ENCODE peak calls at places on chromosomes 4 and X, in six cellular contexts. I is cardiac fibroblast, D is IMR-90, Y is HFF-Myc, O is A549, F is fibroblast of pulmonary artery. A is an unnamed sample.

GRCh38 chr4:104494822-104495559 is at the start of gene CXXC4:
- DNase-seq in Y (no peak), I (peak; percentile 47), F (peak; percentile 45), D (peak; percentile 10), O (peak; percentile 18), A (peak; percentile 63)

GRCh38 chrX:155216940-155217450 is 735 bp downstream of the VBP1 start:
- DNase-seq in F (no peak), D (peak; percentile 4), O (no peak), Y (no peak), I (peak; percentile 16), A (no peak)

GRCh38 chrX:129823115-129823514 is 20.6 kb downstream of the ZDHHC9 start:
- DNase-seq in D (peak; percentile 15), Y (no peak), O (peak; percentile 36), I (peak; percentile 61), F (peak; percentile 62), A (peak; percentile 45)

GRCh38 chrX:6187256-6187655 is 41.4 kb downstream of the NLGN4X start:
- DNase-seq in F (no peak), O (no peak), I (no peak), D (no peak), Y (no peak), A (no peak)

GRCh38 chr4:112082954-112083586 is 62.2 kb upstream of the FAM241A start:
- DNase-seq in F (peak; percentile 91), D (peak; percentile 82), O (peak; percentile 65), Y (peak; percentile 92), I (peak; percentile 73), A (peak; percentile 75)

GRCh38 chr4:184851200-184851541 is 25.4 kb upstream of the ACSL1 start:
- DNase-seq in F (peak; percentile 67), O (no peak), Y (no peak), D (no peak), I (peak; percentile 66), A (no peak)

GRCh38 chrX:49191033-49191871 is 5.1 kb upstream of the PRICKLE3 start:
- DNase-seq in D (peak; percentile 100), O (peak; percentile 95), I (peak; percentile 100), Y (peak; percentile 98), F (peak; percentile 100), A (peak; percentile 99)

GRCh38 chr4:80183196-80184052 is 13.9 kb upstream of the PRDM8 start:
- DNase-seq in O (no peak), I (no peak), D (no peak), Y (no peak), F (peak; percentile 21), A (no peak)

GRCh38 chr4:29423836-29424721 is 1296.1 kb upstream of the PCDH7 start:
- DNase-seq in F (peak; percentile 67), O (peak; percentile 0), I (peak; percentile 28), D (peak; percentile 95), Y (peak; percentile 7), A (peak; percentile 87)

DNA sequence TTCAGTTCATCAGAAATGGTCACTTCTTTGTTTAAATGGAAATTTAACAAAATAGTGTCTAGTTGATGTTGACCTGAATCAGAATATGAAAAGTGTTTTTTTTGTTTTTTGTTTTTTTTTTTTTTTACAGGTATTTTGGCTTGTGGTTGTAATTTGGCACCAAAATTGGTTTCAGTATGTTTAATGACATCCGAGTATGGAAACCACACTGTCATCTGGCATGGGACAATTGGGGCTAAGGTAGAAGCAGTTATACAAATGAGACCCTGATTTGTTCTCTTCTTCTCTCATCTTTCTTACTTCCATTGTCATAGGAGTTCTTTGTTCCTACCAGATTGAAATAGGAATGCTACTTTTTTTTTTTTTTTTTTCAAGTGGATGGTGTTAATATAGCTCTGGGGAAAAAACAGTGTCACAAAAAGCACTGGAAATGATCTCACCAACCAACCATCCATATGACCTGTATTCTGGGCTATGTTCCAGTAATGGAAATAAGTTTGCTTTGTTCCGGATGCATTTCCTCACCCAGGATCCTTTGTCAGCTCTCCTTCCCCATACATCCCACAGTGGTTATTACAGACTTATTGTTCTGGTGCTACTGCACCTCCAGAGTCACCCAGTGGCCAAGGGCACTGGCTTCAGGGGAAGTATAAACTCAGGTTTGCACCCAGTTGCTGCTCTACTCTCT is 95.8 kb downstream of the ATXN3L start:
- DNase-seq in F (peak; percentile 96), Y (peak; percentile 77), O (peak; percentile 64), I (peak; percentile 91), D (peak; percentile 91), A (peak; percentile 90)
- TF ChIP-seq CTCF in F (peak; percentile 37), Y (no peak), O (no peak), I (peak; percentile 19), D (no peak), A (peak; percentile 5)

GRCh38 chrX:46989548-46989947 is 77.3 kb downstream of the JADE3 start:
- DNase-seq in D (no peak), Y (no peak), I (no peak), F (no peak), O (no peak), A (no peak)

GRCh38 chrX:46991664-46992063 is 79.4 kb downstream of the JADE3 start:
- DNase-seq in D (no peak), Y (no peak), I (no peak), F (no peak), O (no peak), A (no peak)

GRCh38 chrX:46992070-46992469 is 79.8 kb downstream of the JADE3 start:
- DNase-seq in F (no peak), D (no peak), Y (no peak), I (no peak), O (no peak), A (no peak)

GRCh38 chrX:46994096-46994495 is 81.9 kb downstream of the JADE3 start:
- DNase-seq in I (no peak), F (peak; percentile 3), O (no peak), Y (no peak), D (peak; percentile 0), A (no peak)
- H3K4me3 ChIP-seq in I (no peak overlapping the region), F (no peak overlapping the region), O (no peak overlapping the region), Y (no peak overlapping the region), D (no peak overlapping the region), A (no peak overlapping the region)

DNA sequence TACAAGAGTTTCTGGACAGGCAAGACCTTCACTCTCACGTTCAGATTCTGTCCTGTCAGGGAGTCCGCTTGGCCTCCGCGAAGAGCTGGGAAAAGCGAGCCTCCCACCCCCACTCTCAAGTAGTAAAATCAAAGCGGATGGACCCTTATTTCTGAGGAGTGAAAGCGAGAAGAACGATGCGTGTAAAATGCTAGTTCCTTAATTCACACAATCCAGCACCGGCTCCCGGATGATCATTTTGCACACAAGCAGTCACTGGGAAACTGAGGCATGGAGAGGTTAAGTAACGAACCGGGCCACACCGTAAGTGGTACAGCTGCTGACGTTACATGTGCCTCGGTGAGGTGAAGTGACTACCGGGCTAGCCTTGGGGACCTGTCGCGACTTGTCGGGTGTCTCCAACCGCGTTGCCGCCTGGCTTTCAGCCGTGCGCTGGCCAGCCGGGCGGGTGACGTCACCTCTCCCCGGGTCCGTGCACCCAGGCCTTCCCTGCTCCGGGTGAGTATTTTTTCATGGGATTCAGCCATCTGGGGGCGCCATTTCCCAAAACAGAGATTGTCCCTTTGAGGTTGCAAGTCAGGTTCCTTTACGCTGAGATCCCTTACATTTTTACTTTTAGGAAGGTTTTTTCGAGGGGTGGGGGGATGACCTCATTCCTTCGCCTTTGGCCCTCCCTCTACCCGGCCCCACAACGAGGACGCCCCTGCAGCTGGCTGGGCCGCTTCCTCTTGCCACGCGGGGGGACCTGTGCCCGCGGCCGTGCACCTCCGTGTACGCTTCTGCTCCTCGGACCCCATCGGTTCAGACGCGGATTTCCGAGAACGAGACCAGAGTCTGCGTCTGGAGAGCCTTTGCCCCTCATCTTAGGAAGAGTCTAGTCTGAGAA is 3.4 kb upstream of the SFRP2 start:
- DNase-seq in F (peak; percentile 29), Y (no peak), I (peak; percentile 42), D (no peak), O (no peak), A (peak; percentile 34)
- TF ChIP-seq CTCF in F (peak; percentile 9), Y (peak; percentile 36), I (peak; percentile 43), D (no peak), O (no peak), A (peak; percentile 47)

GRCh38 chrX:2484721-2485459 is 15.9 kb downstream of the DHRSX start:
- DNase-seq in I (peak; percentile 56), F (peak; percentile 61), D (peak; percentile 54), Y (no peak), O (no peak), A (peak; percentile 73)
- H3K4me3 ChIP-seq in I (no peak overlapping the region), F (peak overlapping the region; percentile 30), D (peak overlapping the region; percentile 8), Y (peak overlapping the region; percentile 28), O (no peak overlapping the region), A (peak overlapping the region; percentile 19)

GRCh38 chr4:114386637-114387233 is 211.9 kb upstream of the UGT8 start:
- DNase-seq in D (peak; percentile 60), I (peak; percentile 63), O (no peak), Y (peak; percentile 25), F (peak; percentile 70), A (peak; percentile 59)

GRCh38 chr4:114385195-114385985 is 213.2 kb upstream of the UGT8 start:
- DNase-seq in Y (no peak), F (no peak), D (no peak), I (no peak), O (no peak), A (no peak)

GRCh38 chr4:114383721-114384120 is 214.9 kb upstream of the UGT8 start:
- DNase-seq in D (peak; percentile 96), Y (peak; percentile 31), O (no peak), F (peak; percentile 76), I (peak; percentile 70), A (peak; percentile 93)

GRCh38 chr4:114383055-114383454 is 215.6 kb upstream of the UGT8 start:
- DNase-seq in O (no peak), I (no peak), D (peak; percentile 16), F (no peak), Y (no peak), A (no peak)

GRCh38 chr4:114384629-114385028 is 214.0 kb upstream of the UGT8 start:
- DNase-seq in F (peak; percentile 78), O (no peak), D (peak; percentile 77), I (peak; percentile 69), Y (peak; percentile 30), A (peak; percentile 68)
- TF ChIP-seq CTCF in F (peak; percentile 50), O (peak; percentile 61), D (peak; percentile 75), I (peak; percentile 51), Y (peak; percentile 34), A (peak; percentile 52)

DNA sequence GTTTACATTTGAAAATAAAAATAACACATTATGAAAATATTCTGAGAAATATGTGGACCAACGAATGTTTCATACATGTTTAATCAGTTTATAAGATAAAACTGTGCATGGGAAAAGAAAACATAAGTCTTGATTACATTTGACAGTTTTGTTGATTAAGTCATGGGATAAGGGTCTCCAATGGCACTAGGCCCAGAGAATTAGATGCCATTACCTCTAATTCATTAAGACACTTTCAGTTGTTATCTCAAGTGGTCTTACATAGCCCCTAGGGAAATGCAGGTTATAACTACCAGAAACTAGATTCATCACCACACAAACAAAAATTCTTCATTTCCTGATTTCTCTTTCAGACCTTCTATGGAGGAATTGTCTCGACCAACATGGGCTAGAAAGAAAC is 300.8 kb downstream of the PCDH7 start:
- DNase-seq in O (no peak), D (no peak), F (no peak), I (no peak), Y (no peak), A (no peak)
- H3K4me3 ChIP-seq in O (no peak overlapping the region), D (no peak overlapping the region), F (no peak overlapping the region), I (no peak overlapping the region), Y (no peak overlapping the region), A (no peak overlapping the region)

A was measured in astrocyte of the spinal cord.